ENCODE peak calls at places on chromosomes 6 and 20, in seven cellular contexts. U is endothelial cell of umbilical vein, L is stomach, I is IMR-90, T is astrocyte of the spinal cord, E is thyroid gland, R is body of pancreas. B is an unnamed sample.

GRCh38 chr20:48897298-48898044 is 24.0 kb upstream of the ARFGEF2 start:
- DNase-seq in U (peak), L (no peak), I (peak), T (peak), E (no peak), R (no peak), B (peak)

GRCh38 chr6:104118274-104118673 is 741.4 kb downstream of the HACE1 start:
- DNase-seq in U (peak), L (no peak), I (no peak), T (peak), E (no peak), R (no peak), B (peak)

GRCh38 chr6:129621252-129621651 is 88.7 kb downstream of the ARHGAP18 start:
- DNase-seq in U (no peak), L (peak), I (no peak), T (no peak), E (no peak), R (peak), B (no peak)

GRCh38 chr6:124193132-124193531 is 389.5 kb downstream of the NKAIN2 start:
- DNase-seq in U (no peak), L (no peak), I (no peak), T (no peak), E (no peak), R (no peak), B (no peak)

GRCh38 chr6:81937296-81937937 is 184.9 kb upstream of the TENT5A start:
- DNase-seq in U (no peak), L (no peak), I (peak), T (peak), E (no peak), R (no peak), B (peak)

GRCh38 chr6:168292911-168293310 is 26.7 kb downstream of the DACT2 start:
- DNase-seq in U (no peak), L (no peak), I (no peak), T (no peak), E (no peak), R (no peak), B (no peak)

GRCh38 chr6:47034919-47035318 is 7.2 kb downstream of the ADGRF1 start:
- DNase-seq in U (peak), L (no peak), I (peak), T (peak), E (peak), R (peak), B (peak)

GRCh38 chr6:145836170-145836569 is 21.6 kb upstream of the FBXO30 start:
- DNase-seq in U (no peak), L (no peak), I (peak), T (peak), E (no peak), R (no peak), B (peak)

GRCh38 chr20:35511814-35512420 is 17.5 kb downstream of the C20orf173 start:
- DNase-seq in U (peak), L (peak), I (peak), T (peak), E (peak), R (peak), B (peak)

GRCh38 chr6:5457036-5457435 is 195.7 kb downstream of the FARS2 start:
- DNase-seq in U (peak), L (no peak), I (peak), T (peak), E (no peak), R (peak), B (no peak)

GRCh38 chr6:131923356-131923755 is 27.8 kb downstream of the CCN2 start:
- DNase-seq in U (peak), L (peak), I (peak), T (peak), E (peak), R (peak), B (peak)

GRCh38 chr20:54227241-54227640 is 19.4 kb downstream of the PFDN4 start:
- DNase-seq in U (no peak), L (no peak), I (no peak), T (no peak), E (no peak), R (no peak), B (no peak)

GRCh38 chr6:17305219-17306001 is 24.2 kb downstream of the RBM24 start:
- DNase-seq in U (no peak), L (no peak), I (peak), T (peak), E (no peak), R (no peak), B (no peak)

GRCh38 chr6:8017705-8018104 is 46.5 kb downstream of the BLOC1S5 start:
- DNase-seq in U (no peak), L (no peak), I (no peak), T (no peak), E (no peak), R (no peak), B (no peak)

GRCh38 chr6:139708342-139709199 is 334.1 kb upstream of the CITED2 start:
- DNase-seq in U (peak), L (no peak), I (peak), T (peak), E (peak), R (peak), B (peak)

GRCh38 chr6:134436281-134436815 is 118.4 kb upstream of the SGK1 start:
- DNase-seq in U (peak), L (no peak), I (peak), T (peak), E (peak), R (no peak), B (peak)

GRCh38 chr6:166743925-166744653 is 117.0 kb upstream of the RPS6KA2 start:
- DNase-seq in U (no peak), L (no peak), I (peak), T (no peak), E (no peak), R (no peak), B (no peak)

GRCh38 chr20:23155141-23155590 is 69.0 kb upstream of the CD93 start:
- DNase-seq in U (no peak), L (no peak), I (no peak), T (no peak), E (no peak), R (no peak), B (no peak)

GRCh38 chr6:167495506-167496391 is 170.9 kb downstream of the TTLL2 start:
- DNase-seq in U (no peak), L (no peak), I (no peak), T (no peak), E (no peak), R (no peak), B (no peak)

GRCh38 chr6:121879149-121879548 is 443.7 kb downstream of the GJA1 start:
- DNase-seq in U (no peak), L (no peak), I (peak), T (peak), E (no peak), R (no peak), B (peak)

GRCh38 chr6:46963626-46964025 is 41.9 kb upstream of the ADGRF5 start:
- DNase-seq in U (peak), L (no peak), I (no peak), T (peak), E (no peak), R (no peak), B (peak)

GRCh38 chr6:166907373-166907841 is 48.9 kb downstream of the RNASET2 start:
- DNase-seq in U (no peak), L (no peak), I (no peak), T (no peak), E (no peak), R (no peak), B (no peak)

GRCh38 chr6:34556031-34556471 is at the start of gene SPDEF:
- DNase-seq in U (no peak), L (peak), I (no peak), T (no peak), E (no peak), R (peak), B (no peak)
- TF ChIP-seq CTCF in U (no peak), L (no peak), I (no peak), T (no peak), E (no peak), R (no peak), B (no peak)

GRCh38 chr20:33733654-33734576 is 2.1 kb downstream of the ZNF341 start:
- DNase-seq in U (peak), L (peak), I (peak), T (peak), E (no peak), R (peak), B (peak)
- TF ChIP-seq CTCF in U (no peak), L (no peak), I (no peak), T (no peak), E (no peak), R (no peak), B (no peak)

DNA sequence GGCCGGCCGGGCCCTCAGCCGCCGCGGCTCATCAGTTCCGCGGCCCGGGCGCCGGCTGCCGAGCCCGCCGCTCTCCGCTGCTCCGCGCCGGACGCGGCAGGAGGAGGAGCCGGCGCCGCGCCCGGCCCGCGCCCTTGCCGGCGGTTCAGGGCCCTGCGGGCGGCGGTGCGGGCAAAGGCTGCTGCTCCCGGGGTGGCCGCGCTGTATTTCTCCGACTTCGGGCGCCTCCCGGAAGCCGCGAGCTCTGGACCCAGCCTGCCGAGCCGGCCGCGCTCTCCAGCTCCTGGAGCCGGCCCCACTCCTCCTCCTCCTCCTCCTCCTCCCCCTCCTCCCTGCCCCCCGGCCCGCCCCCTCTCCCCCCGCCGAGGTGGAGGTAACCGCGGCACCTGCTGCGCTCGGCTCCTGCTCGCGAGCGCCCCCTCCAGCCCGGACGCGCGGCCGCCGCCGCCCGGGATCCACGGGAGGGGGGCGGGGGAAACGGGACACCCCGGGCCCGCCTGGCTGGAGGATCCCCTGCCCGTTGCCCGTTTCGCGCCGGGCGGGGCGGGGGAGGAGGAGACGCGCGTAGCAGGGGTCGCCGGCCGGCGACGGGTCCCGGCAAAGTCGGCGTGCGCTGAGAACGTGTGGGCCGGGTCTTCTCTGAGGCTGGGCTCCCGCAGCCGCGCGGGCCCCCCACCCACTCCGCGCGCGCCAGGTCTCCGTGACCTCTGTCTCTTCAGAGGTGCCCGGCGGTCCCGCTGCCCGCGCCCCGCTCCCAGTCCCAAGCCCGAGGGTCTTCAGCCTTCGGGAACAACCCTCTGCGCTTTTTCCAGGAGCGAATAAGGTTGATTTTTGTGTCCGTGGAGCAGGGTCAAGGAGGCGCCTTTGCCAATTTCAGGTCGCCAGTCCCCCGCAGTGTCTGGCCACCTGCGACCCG is at the start of gene SLC22A23:
- DNase-seq in U (peak), L (peak), I (no peak), T (peak), E (peak), R (peak), B (no peak)
- TF ChIP-seq CTCF in U (peak), L (no peak), I (peak), T (peak), E (peak), R (peak), B (peak)

DNA sequence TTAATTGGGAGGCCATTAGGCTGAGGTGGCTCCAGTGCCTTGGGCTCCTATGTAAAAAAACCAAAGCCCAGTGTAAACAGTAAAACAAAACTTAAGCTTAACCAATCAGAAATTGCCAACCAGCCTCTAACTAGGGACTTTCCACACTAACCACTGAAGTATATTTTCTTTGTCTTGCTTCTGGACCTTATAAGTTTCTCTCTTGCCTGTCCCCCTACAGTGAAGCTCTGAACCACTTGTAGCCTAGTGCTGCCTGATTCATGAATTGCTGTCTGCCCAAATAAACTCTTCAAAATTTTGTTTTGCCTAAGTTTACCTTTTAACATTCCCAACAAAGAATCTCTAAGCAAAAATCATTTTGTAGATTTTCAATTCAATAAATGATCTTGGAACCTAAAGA is 28.2 kb downstream of the POPDC3 start:
- DNase-seq in U (no peak), L (no peak), I (peak), T (no peak), E (no peak), R (no peak), B (peak)
- TF ChIP-seq CTCF in U (no peak), L (no peak), I (no peak), T (no peak), E (no peak), R (no peak), B (no peak)

GRCh38 chr6:34930221-34930620 is 41.2 kb downstream of the ANKS1A start:
- DNase-seq in U (no peak), L (no peak), I (no peak), T (no peak), E (no peak), R (no peak), B (no peak)

GRCh38 chr6:34926655-34927054 is 37.6 kb downstream of the ANKS1A start:
- DNase-seq in U (no peak), L (no peak), I (peak), T (peak), E (no peak), R (no peak), B (no peak)

GRCh38 chr6:34929241-34929978 is 40.4 kb downstream of the ANKS1A start:
- DNase-seq in U (no peak), L (peak), I (no peak), T (no peak), E (no peak), R (no peak), B (no peak)

GRCh38 chr6:34928220-34928619 is 39.2 kb downstream of the ANKS1A start:
- DNase-seq in U (no peak), L (no peak), I (no peak), T (no peak), E (no peak), R (no peak), B (no peak)

DNA sequence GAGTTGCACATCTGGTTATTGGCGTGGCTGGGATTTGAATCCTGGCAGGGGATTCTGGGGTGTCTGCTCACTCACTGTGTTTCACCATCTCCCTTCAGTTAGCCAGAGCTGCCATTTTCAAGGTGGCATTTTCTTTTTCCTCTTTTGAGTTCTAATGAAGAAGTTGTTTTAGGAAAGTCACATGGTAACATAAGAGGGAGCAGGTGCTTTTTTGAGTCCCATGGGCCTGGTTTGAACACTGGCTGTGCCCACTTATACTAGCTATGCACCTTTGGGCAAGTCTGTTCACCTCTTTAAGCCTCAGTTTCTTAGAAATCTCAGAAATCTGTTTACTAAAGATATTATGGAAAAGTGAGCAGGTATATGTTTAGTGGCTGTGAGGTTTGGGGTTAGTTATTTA is 39.6 kb downstream of the ANKS1A start:
- DNase-seq in U (no peak), L (no peak), I (no peak), T (no peak), E (peak), R (no peak), B (no peak)
- TF ChIP-seq CTCF in U (no peak), L (no peak), I (no peak), T (no peak), E (no peak), R (no peak), B (no peak)

DNA sequence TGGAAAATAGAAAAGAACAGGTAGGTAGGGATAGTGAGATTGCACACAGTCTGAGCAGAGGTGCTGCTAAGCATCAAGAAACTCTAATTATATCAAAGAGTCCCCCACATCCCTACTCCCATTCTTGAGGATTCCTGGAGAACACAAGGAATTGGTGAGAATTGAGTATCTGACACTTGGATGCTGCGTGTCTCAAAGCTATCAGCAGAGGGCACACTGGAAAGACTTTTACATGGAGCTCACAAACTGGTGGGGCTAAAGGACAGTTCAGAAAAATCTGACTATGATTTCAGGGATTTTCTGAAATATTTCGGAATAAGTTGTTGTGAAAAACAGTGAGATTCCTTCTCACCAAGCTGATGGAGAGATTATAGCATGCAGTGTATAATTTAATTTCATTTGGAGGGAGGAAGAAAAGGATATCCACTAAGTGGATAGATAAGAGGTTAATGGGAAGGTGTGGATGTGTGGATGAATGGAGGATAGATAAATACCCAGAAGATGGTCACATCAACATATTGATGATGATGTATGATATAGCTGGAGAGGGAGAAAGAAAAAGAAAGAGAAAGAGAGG is 215.4 kb upstream of the DEFB112 start:
- DNase-seq in U (no peak), L (no peak), I (no peak), T (no peak), E (no peak), R (no peak), B (no peak)
- TF ChIP-seq CTCF in U (no peak), L (no peak), I (peak), T (no peak), E (no peak), R (no peak), B (no peak)

DNA sequence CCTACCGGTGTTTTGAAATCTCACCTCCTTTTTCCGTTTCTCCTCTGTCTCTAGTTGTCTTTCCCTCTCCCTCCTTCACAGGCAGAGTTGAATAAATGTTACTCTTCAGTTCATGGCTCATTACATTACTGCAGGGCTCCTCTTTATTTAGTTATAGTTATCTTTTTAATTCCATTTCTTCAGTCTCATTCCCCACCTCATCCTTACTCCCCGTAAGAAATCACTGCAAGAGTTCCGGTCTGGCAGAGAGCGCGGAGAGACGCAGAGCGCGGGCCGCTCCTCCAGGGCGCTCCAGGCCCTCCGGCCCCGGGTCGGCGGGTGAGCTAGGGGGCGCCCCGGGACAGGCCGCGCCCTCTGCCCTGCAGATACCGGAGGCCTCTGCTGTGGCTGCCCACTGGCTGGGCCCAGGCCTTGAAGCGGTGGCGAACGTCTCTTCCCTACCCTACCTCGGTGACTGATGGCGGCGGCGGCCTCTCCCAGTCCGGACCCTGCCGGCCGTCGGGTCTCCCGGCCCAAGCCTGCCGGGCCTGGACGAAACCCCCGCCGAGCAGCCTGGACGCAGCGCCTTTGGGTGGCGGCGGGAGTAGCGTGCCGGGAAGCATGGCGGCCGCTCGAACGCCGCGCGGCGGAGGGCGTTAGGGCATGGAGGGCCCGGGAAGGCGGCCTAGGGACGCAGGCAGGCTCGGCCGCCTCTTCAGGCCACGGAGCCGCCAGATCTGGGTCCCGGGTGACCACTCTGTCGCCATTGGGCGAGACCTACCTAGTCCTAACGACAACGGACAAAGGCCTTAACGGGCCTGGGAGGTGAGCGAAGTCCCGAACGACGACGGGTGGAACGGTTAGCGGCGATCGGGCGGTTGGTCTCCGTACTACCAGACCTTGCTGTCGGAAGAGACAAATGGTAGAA is 16.4 kb upstream of the HMGN4 start:
- DNase-seq in U (peak), L (peak), I (peak), T (peak), E (peak), R (peak), B (peak)
- TF ChIP-seq CTCF in U (no peak), L (no peak), I (peak), T (no peak), E (no peak), R (peak), B (no peak)

GRCh38 chr6:157714153-157714490 is 108.9 kb upstream of the SNX9 start:
- DNase-seq in U (no peak), L (no peak), I (peak), T (peak), E (no peak), R (no peak), B (peak)
- TF ChIP-seq CTCF in U (no peak), L (no peak), I (peak), T (no peak), E (no peak), R (no peak), B (no peak)